ENCODE peak calls at places on chromosomes 2 and 18, in four cellular contexts. One of them, this sample, is unnamed.

GRCh38 chr2:226652388-226652787 is 147.2 kb downstream of the IRS1 start:
- DNase-seq in pancreas: no peak
- DNase-seq in HFFc6: peak
- DNase-seq in MCF 10A: peak
- DNase-seq in this sample: no peak

GRCh38 chr2:127087780-127088495 is 19.0 kb downstream of the BIN1 start:
- DNase-seq in pancreas: no peak
- DNase-seq in MCF 10A: no peak
- DNase-seq in HFFc6: no peak
- DNase-seq in this sample: no peak

GRCh38 chr2:225788571-225788970 is 389.1 kb downstream of the NYAP2 start:
- DNase-seq in MCF 10A: no peak
- DNase-seq in HFFc6: no peak
- DNase-seq in pancreas: no peak
- DNase-seq in this sample: no peak

GRCh38 chr18:23099621-23100020 is 35.7 kb upstream of the CABLES1 start:
- DNase-seq in pancreas: no peak
- DNase-seq in HFFc6: no peak
- DNase-seq in MCF 10A: no peak
- DNase-seq in this sample: no peak

GRCh38 chr2:232260075-232260474 is 118.5 kb upstream of the ALPP start:
- DNase-seq in HFFc6: peak
- DNase-seq in pancreas: no peak
- DNase-seq in MCF 10A: peak
- DNase-seq in this sample: no peak

GRCh38 chr2:239093956-239094355 is 246.1 kb downstream of the TWIST2 start:
- DNase-seq in HFFc6: peak
- DNase-seq in pancreas: no peak
- DNase-seq in MCF 10A: no peak
- DNase-seq in this sample: no peak

GRCh38 chr2:20562540-20563225 is 88.2 kb downstream of the HS1BP3 start:
- DNase-seq in HFFc6: no peak
- DNase-seq in MCF 10A: no peak
- DNase-seq in pancreas: no peak
- DNase-seq in this sample: no peak

GRCh38 chr2:150339951-150340350 is 147.5 kb downstream of the RND3 start:
- DNase-seq in HFFc6: no peak
- DNase-seq in MCF 10A: no peak
- DNase-seq in pancreas: no peak
- DNase-seq in this sample: no peak

GRCh38 chr2:208320686-208321085 is 54.6 kb downstream of the PIKFYVE start:
- DNase-seq in pancreas: no peak
- DNase-seq in HFFc6: no peak
- DNase-seq in MCF 10A: no peak
- DNase-seq in this sample: peak

GRCh38 chr18:36613069-36613468 is 215.7 kb downstream of the TPGS2 start:
- DNase-seq in HFFc6: no peak
- DNase-seq in pancreas: no peak
- DNase-seq in MCF 10A: no peak
- DNase-seq in this sample: no peak

GRCh38 chr2:100868083-100868482 is 48.1 kb downstream of the NPAS2 start:
- DNase-seq in HFFc6: no peak
- DNase-seq in MCF 10A: no peak
- DNase-seq in pancreas: no peak
- DNase-seq in this sample: no peak

GRCh38 chr2:126975671-126976655 is 77.3 kb downstream of the TEX51 start:
- DNase-seq in HFFc6: no peak
- DNase-seq in pancreas: no peak
- DNase-seq in MCF 10A: peak
- DNase-seq in this sample: no peak

GRCh38 chr18:67525328-67526110 is 9.0 kb upstream of the DSEL start:
- DNase-seq in HFFc6: peak
- DNase-seq in pancreas: peak
- DNase-seq in MCF 10A: peak
- DNase-seq in this sample: no peak

GRCh38 chr2:136408795-136409194 is 290.8 kb upstream of the CXCR4 start:
- DNase-seq in pancreas: no peak
- DNase-seq in MCF 10A: no peak
- DNase-seq in HFFc6: no peak
- DNase-seq in this sample: no peak

GRCh38 chr2:226136739-226137138 is 662.9 kb downstream of the IRS1 start:
- DNase-seq in MCF 10A: no peak
- DNase-seq in pancreas: no peak
- DNase-seq in HFFc6: no peak
- DNase-seq in this sample: no peak

GRCh38 chr2:197950754-197951153 is 146.4 kb downstream of the PLCL1 start:
- DNase-seq in HFFc6: no peak
- DNase-seq in pancreas: no peak
- DNase-seq in MCF 10A: peak
- DNase-seq in this sample: no peak

GRCh38 chr2:160876029-160876428 is 284.2 kb upstream of the TANK start:
- DNase-seq in MCF 10A: peak
- DNase-seq in HFFc6: no peak
- DNase-seq in pancreas: no peak
- DNase-seq in this sample: no peak

GRCh38 chr2:189534854-189535253 is 45.7 kb downstream of the SLC40A1 start:
- DNase-seq in HFFc6: peak
- DNase-seq in MCF 10A: no peak
- DNase-seq in pancreas: no peak
- DNase-seq in this sample: no peak

GRCh38 chr18:74012954-74013630 is 134.5 kb downstream of the FBXO15 start:
- DNase-seq in pancreas: no peak
- DNase-seq in HFFc6: no peak
- DNase-seq in MCF 10A: peak
- DNase-seq in this sample: no peak

GRCh38 chr2:29802976-29803375 is 118.4 kb downstream of the ALK start:
- DNase-seq in MCF 10A: peak
- DNase-seq in HFFc6: no peak
- DNase-seq in pancreas: no peak
- DNase-seq in this sample: no peak

GRCh38 chr2:182355815-182356214 is 71.0 kb downstream of the PDE1A start:
- DNase-seq in HFFc6: no peak
- DNase-seq in MCF 10A: no peak
- DNase-seq in pancreas: no peak
- DNase-seq in this sample: no peak

GRCh38 chr2:220701115-220701514 is 871.0 kb downstream of the EPHA4 start:
- DNase-seq in MCF 10A: no peak
- DNase-seq in pancreas: no peak
- DNase-seq in HFFc6: peak
- DNase-seq in this sample: no peak

GRCh38 chr2:241904011-241904718 is 34.6 kb downstream of the RTP5 start:
- DNase-seq in HFFc6: no peak
- DNase-seq in MCF 10A: no peak
- DNase-seq in pancreas: peak
- DNase-seq in this sample: no peak

GRCh38 chr2:192197387-192197786 is 2.7 kb upstream of the TMEFF2 start:
- DNase-seq in pancreas: no peak
- DNase-seq in MCF 10A: peak
- DNase-seq in HFFc6: no peak
- DNase-seq in this sample: no peak

GRCh38 chr2:202632682-202633081 is 2.1 kb upstream of the FAM117B start:
- DNase-seq in MCF 10A: no peak
- DNase-seq in pancreas: peak
- DNase-seq in HFFc6: no peak
- DNase-seq in this sample: no peak

GRCh38 chr18:79587298-79588125 is 92.1 kb upstream of the CTDP1 start:
- DNase-seq in MCF 10A: no peak
- DNase-seq in pancreas: no peak
- DNase-seq in HFFc6: no peak
- DNase-seq in this sample: no peak

GRCh38 chr2:236257171-236257570 is 7.0 kb downstream of the ASB18 start:
- DNase-seq in pancreas: no peak
- DNase-seq in MCF 10A: no peak
- DNase-seq in HFFc6: no peak
- DNase-seq in this sample: no peak

GRCh38 chr2:138622606-138623005 is 121.0 kb downstream of the SPOPL start:
- DNase-seq in pancreas: no peak
- DNase-seq in MCF 10A: no peak
- DNase-seq in HFFc6: no peak
- DNase-seq in this sample: no peak

GRCh38 chr18:22224339-22224738 is 55.0 kb downstream of the GATA6 start:
- DNase-seq in MCF 10A: no peak
- DNase-seq in HFFc6: no peak
- DNase-seq in pancreas: no peak
- DNase-seq in this sample: no peak

GRCh38 chr18:49862656-49863385 is 49.5 kb upstream of the ACAA2 start:
- DNase-seq in pancreas: no peak
- DNase-seq in HFFc6: no peak
- DNase-seq in MCF 10A: no peak
- DNase-seq in this sample: no peak

GRCh38 chr18:33839452-33840225 is 261.6 kb downstream of the ASXL3 start:
- DNase-seq in HFFc6: no peak
- DNase-seq in MCF 10A: peak
- DNase-seq in pancreas: no peak
- DNase-seq in this sample: peak

GRCh38 chr2:44804406-44805235 is 136.9 kb upstream of the SIX3 start:
- DNase-seq in pancreas: no peak
- DNase-seq in MCF 10A: no peak
- DNase-seq in HFFc6: no peak
- DNase-seq in this sample: no peak

GRCh38 chr2:95315801-95316411 is 18.8 kb downstream of the KCNIP3 start:
- DNase-seq in MCF 10A: peak
- DNase-seq in HFFc6: peak
- DNase-seq in pancreas: no peak
- DNase-seq in this sample: no peak

GRCh38 chr2:191593622-191594416 is 84.1 kb upstream of the NABP1 start:
- DNase-seq in MCF 10A: peak
- DNase-seq in HFFc6: peak
- DNase-seq in pancreas: no peak
- DNase-seq in this sample: no peak

GRCh38 chr2:72051971-72052505 is 95.6 kb downstream of the CYP26B1 start:
- DNase-seq in HFFc6: no peak
- DNase-seq in pancreas: no peak
- DNase-seq in MCF 10A: no peak
- DNase-seq in this sample: no peak

GRCh38 chr18:64966667-64967066 is 784.1 kb upstream of the CDH7 start:
- DNase-seq in HFFc6: no peak
- DNase-seq in MCF 10A: peak
- DNase-seq in pancreas: no peak
- DNase-seq in this sample: no peak

GRCh38 chr2:191255756-191256312 is 10.6 kb downstream of the MYO1B start:
- DNase-seq in MCF 10A: no peak
- DNase-seq in HFFc6: no peak
- DNase-seq in pancreas: no peak
- DNase-seq in this sample: no peak

GRCh38 chr2:74975016-74975415 is 16.6 kb downstream of the POLE4 start:
- DNase-seq in MCF 10A: no peak
- DNase-seq in pancreas: no peak
- DNase-seq in HFFc6: no peak
- DNase-seq in this sample: no peak
- TF ChIP-seq CTCF in MCF 10A: no peak
- TF ChIP-seq CTCF in pancreas: no peak
- TF ChIP-seq CTCF in HFFc6: no peak
- TF ChIP-seq CTCF in this sample: no peak

GRCh38 chr2:14899621-14900414 is 267.3 kb downstream of the LRATD1 start:
- DNase-seq in pancreas: peak
- DNase-seq in MCF 10A: no peak
- DNase-seq in HFFc6: no peak
- DNase-seq in this sample: no peak

GRCh38 chr2:14901740-14902139 is 269.2 kb downstream of the LRATD1 start:
- DNase-seq in MCF 10A: peak
- DNase-seq in pancreas: no peak
- DNase-seq in HFFc6: no peak
- DNase-seq in this sample: no peak

DNA sequence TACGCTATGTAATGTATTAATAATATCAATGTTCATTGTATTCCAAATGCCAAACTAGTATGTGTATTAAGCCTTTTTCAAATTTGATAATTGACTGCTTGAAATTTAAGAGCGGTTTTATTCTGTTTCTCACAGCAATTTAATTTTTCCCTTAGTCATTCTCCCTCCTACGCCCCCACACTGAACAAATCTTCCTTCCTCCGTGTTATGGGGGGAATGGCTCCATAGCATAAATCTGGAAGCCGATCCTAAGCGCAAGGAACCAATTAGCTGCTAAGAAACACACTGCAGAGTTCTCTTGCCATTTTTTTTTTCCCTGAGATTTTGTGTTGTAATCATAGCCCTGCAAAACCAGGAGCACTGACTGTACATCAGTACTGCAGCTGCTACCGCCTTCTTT is 263.8 kb downstream of the LRATD1 start:
- DNase-seq in HFFc6: no peak
- DNase-seq in pancreas: no peak
- DNase-seq in MCF 10A: no peak
- DNase-seq in this sample: no peak
- TF ChIP-seq CTCF in HFFc6: no peak
- TF ChIP-seq CTCF in pancreas: no peak
- TF ChIP-seq CTCF in MCF 10A: no peak
- TF ChIP-seq CTCF in this sample: no peak

DNA sequence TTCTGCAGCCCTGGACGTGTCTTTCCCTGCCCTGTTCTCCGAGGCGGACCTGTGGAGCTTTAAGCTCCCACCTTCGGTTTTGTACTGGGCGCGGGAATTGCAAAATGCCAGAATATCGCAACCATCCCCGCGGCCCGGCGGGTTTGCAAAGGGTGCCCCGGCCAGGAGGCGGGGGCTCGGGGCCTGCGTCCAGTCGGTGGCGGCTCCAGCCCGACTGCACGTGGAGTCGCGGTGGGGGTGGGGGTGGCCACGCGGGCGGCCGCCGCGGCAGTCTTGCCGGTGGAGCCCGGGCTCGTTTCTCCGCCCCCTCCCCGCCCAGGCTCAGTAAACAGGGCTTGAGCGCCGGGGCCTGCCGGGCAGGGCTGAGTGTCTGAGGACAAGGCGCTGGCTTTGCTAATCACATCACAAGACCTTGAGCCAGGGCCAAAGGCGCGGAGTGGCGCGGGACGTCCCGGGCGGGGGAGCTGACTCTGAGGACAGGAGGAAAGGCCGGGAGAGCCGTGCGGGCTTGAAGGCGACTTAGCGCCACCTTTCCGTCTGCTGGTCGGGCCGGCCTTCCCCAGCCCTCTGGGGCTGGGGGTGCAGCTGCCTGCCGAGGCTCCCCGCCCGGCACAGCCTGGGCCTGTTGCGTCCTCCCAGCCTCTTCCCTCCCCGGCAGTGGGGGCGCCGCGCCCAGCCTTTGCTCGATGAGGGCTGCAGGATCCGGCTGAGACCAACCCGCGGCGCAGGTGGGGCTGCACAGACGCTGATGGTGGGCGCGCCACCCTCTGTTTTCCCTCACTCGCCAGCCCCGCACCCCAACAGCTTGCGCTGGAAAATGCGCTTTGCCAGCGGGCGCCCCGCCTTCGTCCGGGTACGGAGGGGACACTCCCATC is 786 bp upstream of the ZFP36L2 start:
- DNase-seq in HFFc6: peak
- DNase-seq in MCF 10A: peak
- DNase-seq in pancreas: peak
- DNase-seq in this sample: peak
- TF ChIP-seq CTCF in HFFc6: peak
- TF ChIP-seq CTCF in MCF 10A: peak
- TF ChIP-seq CTCF in pancreas: no peak
- TF ChIP-seq CTCF in this sample: no peak

GRCh38 chr2:240685771-240686371 is 3.2 kb upstream of the AQP12B start:
- DNase-seq in pancreas: peak
- DNase-seq in MCF 10A: no peak
- DNase-seq in HFFc6: no peak
- DNase-seq in this sample: peak
- TF ChIP-seq CTCF in pancreas: no peak
- TF ChIP-seq CTCF in MCF 10A: no peak
- TF ChIP-seq CTCF in HFFc6: no peak
- TF ChIP-seq CTCF in this sample: no peak